ENCODE peak calls at places on chromosomes 13 and 19, in seven cellular contexts. I is CD8-positive, alpha-beta memory T cell; X is breast epithelium; V is CD4-positive, CD25-positive, alpha-beta regulatory T cell; O is SJSA1; S is dorsolateral prefrontal cortex; E is CD8-positive, alpha-beta T cell. J is an unnamed sample.

GRCh38 chr13:98853791-98854191 is 101.3 kb upstream of the SLC15A1 start:
- DNase-seq in V (no peak), S (no peak), E (no peak), I (no peak), O (no peak), X (no peak), J (no peak)

GRCh38 chr19:56310462-56310861 is 4.2 kb downstream of the ZSCAN5A start:
- DNase-seq in O (no peak), I (no peak), E (no peak), X (no peak), S (no peak), V (no peak), J (no peak)

GRCh38 chr19:35531291-35531690 is 2.0 kb upstream of the GAPDHS start:
- DNase-seq in S (no peak), V (no peak), E (no peak), X (no peak), O (no peak), I (no peak), J (no peak)

GRCh38 chr19:14147797-14148605 is 11.6 kb upstream of the ASF1B start:
- DNase-seq in E (peak), I (no peak), V (peak), S (peak), O (no peak), X (peak), J (peak)

GRCh38 chr13:73754727-73755292 is 379.4 kb downstream of the KLF12 start:
- DNase-seq in I (no peak), S (no peak), O (peak), V (no peak), X (no peak), E (no peak), J (no peak)

GRCh38 chr19:18591735-18592385 is 3.3 kb downstream of the REX1BD start:
- DNase-seq in E (no peak), O (no peak), S (no peak), X (no peak), V (no peak), I (no peak), J (no peak)

GRCh38 chr13:97125051-97125809 is 96.9 kb upstream of the MBNL2 start:
- DNase-seq in V (no peak), X (no peak), I (no peak), S (no peak), E (no peak), O (no peak), J (peak)

GRCh38 chr19:36215276-36216171 is 618 bp downstream of the ZNF146 start:
- DNase-seq in S (no peak), I (no peak), E (no peak), X (no peak), O (peak), V (no peak), J (no peak)

GRCh38 chr19:16661480-16662034 is 618 bp downstream of the TMEM38A start:
- DNase-seq in X (no peak), E (no peak), S (no peak), I (peak), O (no peak), V (no peak), J (no peak)

GRCh38 chr19:13997637-13997962 is 8.5 kb downstream of the RFX1 start:
- DNase-seq in S (no peak), X (no peak), I (no peak), V (no peak), O (no peak), E (no peak), J (no peak)

GRCh38 chr19:35549174-35549788 is 3.9 kb downstream of the TMEM147 start:
- DNase-seq in E (no peak), V (peak), X (no peak), O (peak), S (no peak), I (peak), J (peak)

GRCh38 chr19:39342647-39343305 is 555 bp downstream of the SAMD4B start:
- DNase-seq in I (no peak), V (peak), X (no peak), E (no peak), O (no peak), S (no peak), J (no peak)

GRCh38 chr13:109394311-109394988 is 391.9 kb downstream of the IRS2 start:
- DNase-seq in E (no peak), I (no peak), O (no peak), X (no peak), V (no peak), S (no peak), J (no peak)

GRCh38 chr19:17948967-17949930 is 16.4 kb downstream of the CCDC124 start:
- DNase-seq in O (no peak), E (no peak), X (no peak), S (no peak), V (no peak), I (no peak), J (no peak)

GRCh38 chr13:76720827-76721226 is 165.4 kb downstream of the KCTD12 start:
- DNase-seq in X (no peak), S (no peak), V (no peak), O (no peak), I (no peak), E (no peak), J (no peak)

GRCh38 chr19:46661020-46661731 is at the start of gene DACT3:
- DNase-seq in X (peak), I (peak), V (peak), S (peak), E (peak), O (peak), J (peak)

GRCh38 chr19:46660601-46661019 is 372 bp downstream of the DACT3 start:
- DNase-seq in I (no peak), E (no peak), V (peak), X (no peak), O (no peak), S (no peak), J (no peak)

GRCh38 chr19:46659151-46660007 is 1.6 kb downstream of the DACT3 start:
- DNase-seq in X (no peak), E (no peak), I (no peak), S (no peak), O (no peak), V (no peak), J (peak)

GRCh38 chr19:46660008-46660517 is 919 bp downstream of the DACT3 start:
- DNase-seq in V (no peak), S (no peak), I (no peak), X (no peak), O (no peak), E (no peak), J (peak)

DNA sequence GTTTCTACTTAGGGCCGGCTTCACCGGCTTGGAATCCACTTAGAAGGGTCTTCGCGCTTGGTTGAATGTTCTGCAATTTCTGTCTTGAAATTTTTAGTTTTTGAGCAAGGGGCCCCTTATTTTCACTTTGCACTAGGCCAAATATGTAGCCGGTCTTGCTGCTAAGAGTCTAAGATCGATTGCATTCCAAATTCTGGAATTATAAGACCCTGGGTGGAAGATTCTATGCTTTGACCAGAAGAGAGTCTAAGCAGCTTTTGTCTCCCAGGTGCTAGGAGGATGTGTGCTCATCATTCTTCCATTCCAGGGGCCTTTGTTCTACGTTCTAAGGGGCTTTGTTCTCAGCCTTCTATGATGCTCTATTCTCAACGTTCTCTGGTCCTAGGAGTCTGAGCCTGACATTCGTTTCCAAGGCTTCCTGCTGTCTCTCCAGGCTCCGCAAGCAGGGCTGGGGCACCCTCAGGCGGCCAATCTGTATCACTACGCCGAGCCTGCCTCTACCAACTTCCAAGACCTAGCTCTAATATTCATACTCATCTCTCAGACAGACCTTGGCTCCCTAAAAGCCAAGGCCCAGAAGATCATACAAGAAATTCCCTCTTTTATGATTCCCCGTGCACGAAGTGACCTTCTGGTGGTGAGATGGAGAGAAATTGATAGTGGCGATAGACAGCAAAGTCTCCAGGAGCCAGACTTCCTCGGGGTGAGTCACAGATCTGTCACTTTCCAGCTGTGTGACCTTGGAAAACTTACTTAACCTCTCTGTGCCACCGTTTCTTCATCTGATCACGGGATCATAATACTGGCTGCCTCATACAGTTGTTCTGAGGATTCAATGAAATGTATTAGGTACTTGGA is 982 bp upstream of the DACT3 start:
- DNase-seq in X (peak), S (peak), V (peak), I (peak), E (peak), O (peak), J (peak)
- H3K27ac ChIP-seq in X (peak), S (peak), V (peak), I (peak), E (peak), O (no peak), J (peak)

GRCh38 chr19:4591296-4591695 is 31.8 kb upstream of the SEMA6B start:
- DNase-seq in I (no peak), E (no peak), V (no peak), S (no peak), X (no peak), O (no peak), J (no peak)
- H3K27ac ChIP-seq in I (no peak), E (no peak), V (no peak), S (no peak), X (no peak), O (no peak), J (no peak)

GRCh38 chr13:37540228-37540627 is 58.3 kb downstream of the POSTN start:
- DNase-seq in O (peak), V (no peak), S (no peak), I (no peak), E (no peak), X (no peak), J (no peak)

DNA sequence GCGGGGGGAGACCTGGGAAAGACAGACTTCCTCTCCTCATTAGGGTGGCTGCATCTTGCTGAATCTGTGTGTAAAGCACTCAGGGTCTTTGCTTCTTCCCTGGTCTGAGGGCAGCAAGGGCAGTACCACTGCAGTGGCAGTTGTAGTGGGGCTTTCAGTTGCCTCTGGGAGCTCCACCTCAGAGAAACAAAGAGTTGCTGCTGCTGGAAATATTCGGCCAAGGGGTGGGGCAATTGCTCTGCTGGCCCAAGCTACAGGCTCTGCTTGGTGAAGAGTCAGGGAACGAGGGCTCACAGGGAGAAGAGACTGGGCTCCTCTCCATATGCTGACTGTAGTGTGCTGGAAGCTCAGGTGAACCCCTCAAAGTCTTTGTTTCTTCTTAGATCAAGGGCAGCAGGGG is 52.5 kb downstream of the POSTN start:
- DNase-seq in S (no peak), I (no peak), O (no peak), E (no peak), X (no peak), V (no peak), J (no peak)
- H3K27ac ChIP-seq in S (no peak), I (no peak), O (no peak), E (no peak), X (no peak), V (no peak), J (no peak)

DNA sequence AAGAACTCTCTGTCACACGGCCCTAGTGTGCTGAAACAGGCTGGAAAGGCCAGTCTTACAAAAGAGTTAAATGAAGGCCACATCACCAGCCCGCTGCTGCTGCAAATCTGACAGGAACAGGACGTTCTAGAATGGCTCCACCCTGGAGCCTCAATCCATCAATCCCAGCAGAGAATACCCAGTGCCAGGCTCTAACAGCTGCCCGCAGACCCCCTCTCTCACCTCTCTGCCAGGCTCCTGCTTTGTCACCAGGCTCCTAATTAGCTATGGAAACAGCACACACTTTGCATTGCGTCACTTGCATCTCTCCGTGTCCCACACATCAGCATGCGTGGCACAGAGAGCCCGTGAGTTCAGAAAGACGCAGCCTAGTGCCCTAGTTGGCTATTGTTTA is 314.1 kb downstream of the FOXO1 start:
- DNase-seq in X (no peak), I (no peak), E (no peak), S (no peak), V (no peak), O (no peak), J (no peak)
- H3K27ac ChIP-seq in X (peak), I (no peak), E (no peak), S (peak), V (no peak), O (no peak), J (peak)

GRCh38 chr13:110560606-110561334 is 752 bp downstream of the RAB20 start:
- DNase-seq in X (no peak), I (no peak), O (no peak), S (no peak), V (no peak), E (no peak), J (no peak)
- H3K27ac ChIP-seq in X (peak), I (peak), O (no peak), S (peak), V (peak), E (peak), J (peak)

GRCh38 chr19:45630463-45630862 is 8.7 kb downstream of the EML2 start:
- DNase-seq in V (no peak), X (no peak), I (no peak), E (no peak), O (peak), S (no peak), J (no peak)
- H3K27ac ChIP-seq in V (no peak), X (no peak), I (no peak), E (no peak), O (peak), S (no peak), J (no peak)

J was measured in substantia nigra.